ENCODE peak calls at places on chromosome 17, in eight cellular contexts. N is ELF-1; A is activated gamma-delta T cell treated with anti-CD3 and anti-CD28 coated beads, Interleukin-2, amount 50 U/mL, for 16 hours; M is T-helper 2 cell; O is non-pigmented ciliary epithelial cell; Z is cardiac muscle cell; C is NCI-H774; U is fibroblast of pulmonary artery. Y is an unnamed sample.

GRCh38 chr17:50198026-50198669 is 3.3 kb downstream of the COL1A1 start:
- DNase-seq in N (peak; percentile 75), A (peak; percentile 46), M (peak; percentile 69), O (no peak), Z (peak; percentile 79), C (no peak), U (peak; percentile 79), Y (peak; percentile 74)

GRCh38 chr17:41415833-41416335 is 8.5 kb downstream of the KRT37 start:
- DNase-seq in N (no peak), A (no peak), M (no peak), O (peak; percentile 41), Z (no peak), C (no peak), U (peak; percentile 12), Y (no peak)

GRCh38 chr17:75814900-75815373 is 29.3 kb downstream of the UNC13D start:
- DNase-seq in N (peak; percentile 53), A (no peak), M (no peak), O (peak; percentile 49), Z (peak; percentile 60), C (no peak), U (peak; percentile 64), Y (peak; percentile 30)

GRCh38 chr17:40410082-40410481 is 7.6 kb downstream of the TOP2A start:
- DNase-seq in N (no peak), A (no peak), M (no peak), O (no peak), Z (no peak), C (no peak), U (no peak), Y (no peak)

GRCh38 chr17:57115377-57115776 is 30.3 kb downstream of the AKAP1 start:
- DNase-seq in N (no peak), A (no peak), M (no peak), O (no peak), Z (no peak), C (no peak), U (no peak), Y (no peak)

GRCh38 chr17:8826808-8827435 is 27.8 kb upstream of the MFSD6L start:
- DNase-seq in N (no peak), A (no peak), M (no peak), O (no peak), Z (no peak), C (no peak), U (no peak), Y (no peak)

GRCh38 chr17:32103476-32104113 is 38.7 kb upstream of the RHOT1 start:
- DNase-seq in N (no peak), A (no peak), M (no peak), O (no peak), Z (peak; percentile 54), C (no peak), U (peak; percentile 29), Y (peak; percentile 60)

GRCh38 chr17:39772987-39773664 is 35.4 kb downstream of the GRB7 start:
- DNase-seq in N (no peak), A (no peak), M (peak; percentile 58), O (no peak), Z (no peak), C (no peak), U (no peak), Y (no peak)

GRCh38 chr17:80771612-80772005 is 220.0 kb upstream of the CHMP6 start:
- DNase-seq in N (no peak), A (no peak), M (no peak), O (no peak), Z (no peak), C (no peak), U (no peak), Y (no peak)

GRCh38 chr17:28570716-28571254 is 539 bp downstream of the PIGS start:
- DNase-seq in N (peak; percentile 63), A (no peak), M (peak; percentile 62), O (no peak), Z (no peak), C (peak; percentile 53), U (no peak), Y (no peak)

GRCh38 chr17:61309857-61310256 is 89.8 kb upstream of the TBX2 start:
- DNase-seq in N (no peak), A (no peak), M (no peak), O (peak; percentile 65), Z (peak; percentile 68), C (no peak), U (peak; percentile 69), Y (peak; percentile 11)

GRCh38 chr17:78563189-78564145 is 13.7 kb downstream of the DNAH17 start:
- DNase-seq in N (no peak), A (no peak), M (no peak), O (no peak), Z (peak; percentile 43), C (peak; percentile 48), U (peak; percentile 45), Y (peak; percentile 99)